ENCODE peak calls at places on chromosomes 16 and 17, in six cellular contexts. One of them, this sample, is unnamed.
A peak's percentile ranks its signal among the peaks of the same experiment; 100 is the strongest.

GRCh38 chr17:34739386-34739785 is 160.0 kb downstream of the TMEM132E start:
- DNase-seq in T47D: no peak
- DNase-seq in H1: no peak
- DNase-seq in K562: no peak
- DNase-seq in HCT116: no peak
- DNase-seq in GM12878: no peak
- DNase-seq in this sample: no peak

GRCh38 chr17:28086519-28086918 is 44.0 kb downstream of the NLK start:
- DNase-seq in T47D: no peak
- DNase-seq in GM12878: no peak
- DNase-seq in H1: no peak
- DNase-seq in HCT116: no peak
- DNase-seq in K562: no peak
- DNase-seq in this sample: no peak

GRCh38 chr17:20302191-20302917 is 165.0 kb downstream of the LGALS9B start:
- DNase-seq in K562: no peak
- DNase-seq in H1: no peak
- DNase-seq in GM12878: no peak
- DNase-seq in T47D: no peak
- DNase-seq in HCT116: no peak
- DNase-seq in this sample: no peak

GRCh38 chr17:19713462-19713861 is 2.9 kb downstream of the SLC47A2 start:
- DNase-seq in K562: no peak
- DNase-seq in T47D: no peak
- DNase-seq in HCT116: no peak
- DNase-seq in GM12878: no peak
- DNase-seq in H1: no peak
- DNase-seq in this sample: no peak

GRCh38 chr17:1153795-1154546 is 25.8 kb downstream of the ABR start:
- DNase-seq in HCT116: no peak
- DNase-seq in GM12878: no peak
- DNase-seq in K562: peak; percentile 14
- DNase-seq in T47D: peak; percentile 53
- DNase-seq in H1: no peak
- DNase-seq in this sample: peak; percentile 16

GRCh38 chr17:81241648-81242420 is 2.7 kb downstream of the NDUFAF8 start:
- DNase-seq in T47D: peak; percentile 54
- DNase-seq in H1: peak; percentile 50
- DNase-seq in GM12878: no peak
- DNase-seq in HCT116: no peak
- DNase-seq in K562: peak; percentile 80
- DNase-seq in this sample: peak; percentile 57

GRCh38 chr16:82263456-82264159 is 93.6 kb upstream of the MPHOSPH6 start:
- DNase-seq in GM12878: peak; percentile 5
- DNase-seq in HCT116: peak; percentile 53
- DNase-seq in H1: no peak
- DNase-seq in T47D: peak; percentile 84
- DNase-seq in K562: peak; percentile 78
- DNase-seq in this sample: peak; percentile 56

GRCh38 chr17:82899941-82900340 is 60.1 kb upstream of the ZNF750 start:
- DNase-seq in HCT116: no peak
- DNase-seq in H1: no peak
- DNase-seq in K562: no peak
- DNase-seq in T47D: no peak
- DNase-seq in GM12878: no peak
- DNase-seq in this sample: no peak

GRCh38 chr16:54277845-54278703 is 8.5 kb downstream of the IRX3 start:
- DNase-seq in T47D: peak; percentile 59
- DNase-seq in H1: no peak
- DNase-seq in K562: no peak
- DNase-seq in GM12878: no peak
- DNase-seq in HCT116: no peak
- DNase-seq in this sample: no peak

GRCh38 chr16:26133401-26133800 is 441.6 kb downstream of the HS3ST4 start:
- DNase-seq in GM12878: no peak
- DNase-seq in H1: no peak
- DNase-seq in K562: no peak
- DNase-seq in T47D: no peak
- DNase-seq in HCT116: no peak
- DNase-seq in this sample: no peak

GRCh38 chr16:19228057-19228456 is 57.5 kb upstream of the CLEC19A start:
- DNase-seq in GM12878: no peak
- DNase-seq in H1: no peak
- DNase-seq in HCT116: no peak
- DNase-seq in K562: no peak
- DNase-seq in T47D: no peak
- DNase-seq in this sample: no peak

GRCh38 chr17:39631403-39631802 is 4.7 kb downstream of the PPP1R1B start:
- DNase-seq in GM12878: no peak
- DNase-seq in H1: no peak
- DNase-seq in T47D: peak; percentile 77
- DNase-seq in K562: no peak
- DNase-seq in HCT116: no peak
- DNase-seq in this sample: no peak

GRCh38 chr17:44191941-44192496 is 5.2 kb downstream of the TMUB2 start:
- DNase-seq in K562: no peak
- DNase-seq in H1: peak; percentile 44
- DNase-seq in HCT116: no peak
- DNase-seq in GM12878: no peak
- DNase-seq in T47D: peak; percentile 78
- DNase-seq in this sample: no peak

GRCh38 chr17:67068999-67069398 is 24.6 kb downstream of the CACNG1 start:
- DNase-seq in T47D: peak; percentile 41
- DNase-seq in K562: no peak
- DNase-seq in HCT116: no peak
- DNase-seq in GM12878: no peak
- DNase-seq in H1: no peak
- DNase-seq in this sample: no peak

GRCh38 chr16:22359679-22360078 is 14.7 kb downstream of the CDR2 start:
- DNase-seq in GM12878: no peak
- DNase-seq in HCT116: no peak
- DNase-seq in T47D: no peak
- DNase-seq in H1: no peak
- DNase-seq in K562: no peak
- DNase-seq in this sample: no peak

GRCh38 chr16:55340445-55340844 is 16.4 kb downstream of the IRX6 start:
- DNase-seq in HCT116: no peak
- DNase-seq in H1: no peak
- DNase-seq in K562: no peak
- DNase-seq in GM12878: no peak
- DNase-seq in T47D: no peak
- DNase-seq in this sample: no peak

GRCh38 chr16:61892531-61892930 is 143.7 kb downstream of the CDH8 start:
- DNase-seq in T47D: no peak
- DNase-seq in H1: no peak
- DNase-seq in GM12878: no peak
- DNase-seq in K562: no peak
- DNase-seq in HCT116: no peak
- DNase-seq in this sample: no peak

GRCh38 chr17:80033840-80034239 is 1.8 kb downstream of the TBC1D16 start:
- DNase-seq in H1: no peak
- DNase-seq in T47D: no peak
- DNase-seq in HCT116: no peak
- DNase-seq in K562: no peak
- DNase-seq in GM12878: no peak
- DNase-seq in this sample: no peak

GRCh38 chr16:24822542-24822941 is 23.2 kb upstream of the SLC5A11 start:
- DNase-seq in T47D: no peak
- DNase-seq in GM12878: no peak
- DNase-seq in K562: no peak
- DNase-seq in H1: no peak
- DNase-seq in HCT116: no peak
- DNase-seq in this sample: no peak

GRCh38 chr16:27404163-27404823 is 2.3 kb downstream of the IL21R start:
- DNase-seq in K562: no peak
- DNase-seq in GM12878: no peak
- DNase-seq in T47D: no peak
- DNase-seq in H1: no peak
- DNase-seq in HCT116: no peak
- DNase-seq in this sample: no peak

GRCh38 chr17:49218941-49219913 is 8.7 kb downstream of the ABI3 start:
- DNase-seq in T47D: no peak
- DNase-seq in H1: no peak
- DNase-seq in K562: peak; percentile 26
- DNase-seq in GM12878: peak; percentile 76
- DNase-seq in HCT116: no peak
- DNase-seq in this sample: no peak

GRCh38 chr17:79838541-79839274 is 532 bp downstream of the CBX4 start:
- DNase-seq in GM12878: no peak
- DNase-seq in K562: peak; percentile 71
- DNase-seq in HCT116: no peak
- DNase-seq in T47D: peak; percentile 72
- DNase-seq in H1: no peak
- DNase-seq in this sample: no peak

GRCh38 chr17:37131064-37131463 is 182.3 kb downstream of the AATF start:
- DNase-seq in GM12878: no peak
- DNase-seq in T47D: no peak
- DNase-seq in H1: no peak
- DNase-seq in HCT116: no peak
- DNase-seq in K562: no peak
- DNase-seq in this sample: no peak

GRCh38 chr16:84836967-84837366 is 17.2 kb downstream of the CRISPLD2 start:
- DNase-seq in K562: no peak
- DNase-seq in GM12878: no peak
- DNase-seq in T47D: no peak
- DNase-seq in HCT116: no peak
- DNase-seq in H1: no peak
- DNase-seq in this sample: no peak

GRCh38 chr16:9275816-9276354 is 184.4 kb downstream of the HAPSTR1 start:
- DNase-seq in K562: no peak
- DNase-seq in GM12878: no peak
- DNase-seq in HCT116: no peak
- DNase-seq in T47D: no peak
- DNase-seq in H1: no peak
- DNase-seq in this sample: no peak

DNA sequence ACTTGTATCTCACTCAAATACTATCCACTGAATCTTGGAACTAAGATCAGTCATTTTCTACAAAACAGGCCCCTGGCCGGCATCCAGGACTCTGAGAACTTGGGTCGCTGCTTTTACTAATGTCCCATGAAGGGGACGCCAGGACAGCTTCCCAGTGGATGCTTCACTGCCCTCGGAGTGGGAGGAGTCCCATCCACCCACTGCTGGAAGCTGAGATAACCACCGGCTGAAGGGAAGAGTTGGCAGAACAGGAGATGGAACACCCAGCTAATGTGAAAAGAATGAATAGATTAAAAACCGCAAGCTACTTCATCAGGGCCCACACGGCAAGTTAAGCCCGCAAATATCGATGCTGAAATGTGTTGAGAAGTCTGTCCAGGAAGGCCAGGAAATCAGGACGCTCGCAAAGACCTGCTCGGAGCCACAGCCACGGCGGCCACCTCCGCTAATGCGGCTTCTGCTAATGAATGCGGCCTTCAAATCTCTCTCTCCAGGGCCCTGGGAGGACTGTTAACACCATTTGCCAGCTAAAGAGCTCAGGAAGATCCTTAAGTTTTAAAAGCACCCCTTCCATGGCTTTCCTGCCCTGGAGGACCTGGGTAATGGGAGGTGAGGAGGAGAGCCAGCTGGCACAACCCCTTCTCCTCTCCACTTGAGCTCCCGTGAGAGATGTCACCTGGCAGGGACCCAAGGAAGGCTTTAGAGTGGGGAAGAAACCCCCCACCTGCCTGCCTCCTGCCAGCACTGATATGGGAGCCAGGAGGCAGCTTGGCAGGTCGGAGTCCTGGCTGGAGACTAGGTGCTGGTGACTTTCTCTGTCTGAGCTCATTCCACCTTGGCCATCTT is 226.6 kb upstream of the RPL38 start:
- DNase-seq in H1: no peak
- DNase-seq in HCT116: no peak
- DNase-seq in T47D: no peak
- DNase-seq in GM12878: no peak
- DNase-seq in K562: peak; percentile 59
- DNase-seq in this sample: no peak
- TF ChIP-seq JUND in H1: no peak
- TF ChIP-seq JUND in HCT116: no peak
- TF ChIP-seq JUND in T47D: no peak
- TF ChIP-seq JUND in GM12878: no peak
- TF ChIP-seq JUND in K562: no peak
- TF ChIP-seq JUND in this sample: no peak

GRCh38 chr16:1871974-1872635 is at the start of gene MEIOB:
- DNase-seq in H1: peak; percentile 41
- DNase-seq in K562: peak; percentile 88
- DNase-seq in T47D: peak; percentile 87
- DNase-seq in HCT116: no peak
- DNase-seq in GM12878: no peak
- DNase-seq in this sample: no peak
- TF ChIP-seq JUND in H1: no peak
- TF ChIP-seq JUND in K562: peak; percentile 8
- TF ChIP-seq JUND in T47D: no peak
- TF ChIP-seq JUND in HCT116: no peak
- TF ChIP-seq JUND in GM12878: no peak
- TF ChIP-seq JUND in this sample: no peak

DNA sequence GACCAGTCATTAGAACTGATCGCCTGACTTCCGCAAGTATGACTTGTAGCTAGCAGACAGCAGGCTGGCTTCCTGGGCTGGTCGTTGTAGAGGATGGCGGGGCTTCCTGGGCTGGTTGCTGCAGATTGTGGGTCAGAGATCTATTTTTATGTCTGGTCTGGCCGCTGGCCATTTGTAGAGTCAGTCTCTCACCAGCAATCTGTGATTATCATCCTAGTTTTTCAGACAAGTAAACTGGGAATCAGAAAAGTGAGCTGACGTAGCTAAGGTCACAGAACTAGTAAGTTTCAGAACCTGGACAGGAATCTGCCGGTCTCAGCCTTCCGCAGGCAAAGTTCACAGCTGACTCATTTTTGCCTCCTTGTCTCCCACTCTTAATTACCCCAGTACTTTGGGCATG is 19.1 kb downstream of the GPR142 start:
- DNase-seq in GM12878: no peak
- DNase-seq in HCT116: no peak
- DNase-seq in T47D: no peak
- DNase-seq in H1: no peak
- DNase-seq in K562: no peak
- DNase-seq in this sample: no peak
- TF ChIP-seq JUND in GM12878: no peak
- TF ChIP-seq JUND in HCT116: no peak
- TF ChIP-seq JUND in T47D: no peak
- TF ChIP-seq JUND in H1: no peak
- TF ChIP-seq JUND in K562: no peak
- TF ChIP-seq JUND in this sample: no peak

GRCh38 chr17:32127156-32127897 is 15.0 kb upstream of the RHOT1 start:
- DNase-seq in HCT116: no peak
- DNase-seq in T47D: peak; percentile 91
- DNase-seq in H1: no peak
- DNase-seq in GM12878: peak; percentile 69
- DNase-seq in K562: peak; percentile 80
- DNase-seq in this sample: no peak
- TF ChIP-seq JUND in HCT116: no peak
- TF ChIP-seq JUND in T47D: no peak
- TF ChIP-seq JUND in H1: no peak
- TF ChIP-seq JUND in GM12878: no peak
- TF ChIP-seq JUND in K562: peak; percentile 11
- TF ChIP-seq JUND in this sample: no peak

This sample was measured in HepG2.